ENCODE peak calls at places on chromosome 7, in five cellular contexts. One of them, this sample, is unnamed.

GRCh38 chr7:20257212-20257611 is 40.0 kb upstream of the MACC1 start:
- DNase-seq in activated T-cell treated with anti-CD3 and anti-CD28 coated beads for 1 hour: no peak
- DNase-seq in prostate gland: no peak
- DNase-seq in SK-MEL-5: no peak
- DNase-seq in NCI-H524 treated with DMSO at 0.1 percent for 48 hours: no peak
- DNase-seq in this sample: no peak

GRCh38 chr7:43248961-43249807 is 136.7 kb downstream of the HECW1 start:
- DNase-seq in activated T-cell treated with anti-CD3 and anti-CD28 coated beads for 1 hour: no peak
- DNase-seq in prostate gland: no peak
- DNase-seq in SK-MEL-5: no peak
- DNase-seq in NCI-H524 treated with DMSO at 0.1 percent for 48 hours: no peak
- DNase-seq in this sample: no peak

GRCh38 chr7:30804078-30804661 is 33.0 kb downstream of the MINDY4 start:
- DNase-seq in activated T-cell treated with anti-CD3 and anti-CD28 coated beads for 1 hour: no peak
- DNase-seq in prostate gland: no peak
- DNase-seq in SK-MEL-5: no peak
- DNase-seq in NCI-H524 treated with DMSO at 0.1 percent for 48 hours: no peak
- DNase-seq in this sample: peak; percentile 52

GRCh38 chr7:30936650-30937245 is 25.1 kb downstream of the AQP1 start:
- DNase-seq in activated T-cell treated with anti-CD3 and anti-CD28 coated beads for 1 hour: no peak
- DNase-seq in prostate gland: no peak
- DNase-seq in SK-MEL-5: peak; percentile 36
- DNase-seq in NCI-H524 treated with DMSO at 0.1 percent for 48 hours: no peak
- DNase-seq in this sample: no peak

GRCh38 chr7:76509931-76510877 is at the start of gene UPK3B:
- DNase-seq in activated T-cell treated with anti-CD3 and anti-CD28 coated beads for 1 hour: no peak
- DNase-seq in prostate gland: no peak
- DNase-seq in SK-MEL-5: no peak
- DNase-seq in NCI-H524 treated with DMSO at 0.1 percent for 48 hours: no peak
- DNase-seq in this sample: no peak

GRCh38 chr7:82210422-82211184 is 233.0 kb downstream of the CACNA2D1 start:
- DNase-seq in activated T-cell treated with anti-CD3 and anti-CD28 coated beads for 1 hour: no peak
- DNase-seq in prostate gland: no peak
- DNase-seq in SK-MEL-5: peak; percentile 29
- DNase-seq in NCI-H524 treated with DMSO at 0.1 percent for 48 hours: no peak
- DNase-seq in this sample: no peak

GRCh38 chr7:135620980-135621850 is 41.1 kb upstream of the STMP1 start:
- DNase-seq in activated T-cell treated with anti-CD3 and anti-CD28 coated beads for 1 hour: no peak
- DNase-seq in prostate gland: peak; percentile 21
- DNase-seq in SK-MEL-5: peak; percentile 94
- DNase-seq in NCI-H524 treated with DMSO at 0.1 percent for 48 hours: no peak
- DNase-seq in this sample: peak; percentile 94

GRCh38 chr7:18771834-18772566 is 276.5 kb downstream of the HDAC9 start:
- DNase-seq in activated T-cell treated with anti-CD3 and anti-CD28 coated beads for 1 hour: no peak
- DNase-seq in prostate gland: no peak
- DNase-seq in SK-MEL-5: no peak
- DNase-seq in NCI-H524 treated with DMSO at 0.1 percent for 48 hours: no peak
- DNase-seq in this sample: no peak

GRCh38 chr7:105010538-105011523 is 3.2 kb upstream of the KMT2E start:
- DNase-seq in activated T-cell treated with anti-CD3 and anti-CD28 coated beads for 1 hour: no peak
- DNase-seq in prostate gland: no peak
- DNase-seq in SK-MEL-5: peak; percentile 29
- DNase-seq in NCI-H524 treated with DMSO at 0.1 percent for 48 hours: no peak
- DNase-seq in this sample: no peak

GRCh38 chr7:88338521-88338920 is 31.8 kb upstream of the STEAP4 start:
- DNase-seq in activated T-cell treated with anti-CD3 and anti-CD28 coated beads for 1 hour: no peak
- DNase-seq in prostate gland: no peak
- DNase-seq in SK-MEL-5: no peak
- DNase-seq in NCI-H524 treated with DMSO at 0.1 percent for 48 hours: no peak
- DNase-seq in this sample: no peak

GRCh38 chr7:2796358-2797352 is 47.5 kb downstream of the GNA12 start:
- DNase-seq in activated T-cell treated with anti-CD3 and anti-CD28 coated beads for 1 hour: no peak
- DNase-seq in prostate gland: no peak
- DNase-seq in SK-MEL-5: no peak
- DNase-seq in NCI-H524 treated with DMSO at 0.1 percent for 48 hours: no peak
- DNase-seq in this sample: no peak

GRCh38 chr7:89335490-89335889 is 540.0 kb upstream of the TEX47 start:
- DNase-seq in activated T-cell treated with anti-CD3 and anti-CD28 coated beads for 1 hour: no peak
- DNase-seq in prostate gland: no peak
- DNase-seq in SK-MEL-5: no peak
- DNase-seq in NCI-H524 treated with DMSO at 0.1 percent for 48 hours: no peak
- DNase-seq in this sample: no peak

GRCh38 chr7:134619627-134620331 is 26.9 kb upstream of the BPGM start:
- DNase-seq in activated T-cell treated with anti-CD3 and anti-CD28 coated beads for 1 hour: no peak
- DNase-seq in prostate gland: no peak
- DNase-seq in SK-MEL-5: no peak
- DNase-seq in NCI-H524 treated with DMSO at 0.1 percent for 48 hours: no peak
- DNase-seq in this sample: peak; percentile 63

GRCh38 chr7:128035712-128036111 is 4.5 kb upstream of the LRRC4 start:
- DNase-seq in activated T-cell treated with anti-CD3 and anti-CD28 coated beads for 1 hour: no peak
- DNase-seq in prostate gland: no peak
- DNase-seq in SK-MEL-5: peak; percentile 60
- DNase-seq in NCI-H524 treated with DMSO at 0.1 percent for 48 hours: no peak
- DNase-seq in this sample: peak; percentile 44

GRCh38 chr7:105532709-105533460 is 884 bp downstream of the RINT1 start:
- DNase-seq in activated T-cell treated with anti-CD3 and anti-CD28 coated beads for 1 hour: no peak
- DNase-seq in prostate gland: no peak
- DNase-seq in SK-MEL-5: no peak
- DNase-seq in NCI-H524 treated with DMSO at 0.1 percent for 48 hours: no peak
- DNase-seq in this sample: no peak

GRCh38 chr7:127890726-127891125 is 140.5 kb downstream of the LRRC4 start:
- DNase-seq in activated T-cell treated with anti-CD3 and anti-CD28 coated beads for 1 hour: no peak
- DNase-seq in prostate gland: no peak
- DNase-seq in SK-MEL-5: no peak
- DNase-seq in NCI-H524 treated with DMSO at 0.1 percent for 48 hours: no peak
- DNase-seq in this sample: no peak

GRCh38 chr7:40200791-40201190 is 66.0 kb downstream of the SUGCT start:
- DNase-seq in activated T-cell treated with anti-CD3 and anti-CD28 coated beads for 1 hour: no peak
- DNase-seq in prostate gland: no peak
- DNase-seq in SK-MEL-5: no peak
- DNase-seq in NCI-H524 treated with DMSO at 0.1 percent for 48 hours: no peak
- DNase-seq in this sample: no peak

GRCh38 chr7:1211611-1212010 is 21.1 kb upstream of the UNCX start:
- DNase-seq in activated T-cell treated with anti-CD3 and anti-CD28 coated beads for 1 hour: no peak
- DNase-seq in prostate gland: no peak
- DNase-seq in SK-MEL-5: no peak
- DNase-seq in NCI-H524 treated with DMSO at 0.1 percent for 48 hours: no peak
- DNase-seq in this sample: no peak

GRCh38 chr7:130963349-130963748 is 229.3 kb upstream of the KLF14 start:
- DNase-seq in activated T-cell treated with anti-CD3 and anti-CD28 coated beads for 1 hour: no peak
- DNase-seq in prostate gland: no peak
- DNase-seq in SK-MEL-5: no peak
- DNase-seq in NCI-H524 treated with DMSO at 0.1 percent for 48 hours: no peak
- DNase-seq in this sample: no peak

GRCh38 chr7:30745251-30745650 is 6.7 kb upstream of the INMT start:
- DNase-seq in activated T-cell treated with anti-CD3 and anti-CD28 coated beads for 1 hour: no peak
- DNase-seq in prostate gland: no peak
- DNase-seq in SK-MEL-5: no peak
- DNase-seq in NCI-H524 treated with DMSO at 0.1 percent for 48 hours: no peak
- DNase-seq in this sample: no peak

GRCh38 chr7:4776160-4776623 is 769 bp downstream of the AP5Z1 start:
- DNase-seq in activated T-cell treated with anti-CD3 and anti-CD28 coated beads for 1 hour: no peak
- DNase-seq in prostate gland: no peak
- DNase-seq in SK-MEL-5: no peak
- DNase-seq in NCI-H524 treated with DMSO at 0.1 percent for 48 hours: no peak
- DNase-seq in this sample: no peak

GRCh38 chr7:139777304-139777890 is 401 bp downstream of the HIPK2 start:
- DNase-seq in activated T-cell treated with anti-CD3 and anti-CD28 coated beads for 1 hour: peak; percentile 44
- DNase-seq in prostate gland: peak; percentile 24
- DNase-seq in SK-MEL-5: peak; percentile 28
- DNase-seq in NCI-H524 treated with DMSO at 0.1 percent for 48 hours: no peak
- DNase-seq in this sample: no peak

GRCh38 chr7:133275441-133276105 is 22.7 kb downstream of the EXOC4 start:
- DNase-seq in activated T-cell treated with anti-CD3 and anti-CD28 coated beads for 1 hour: no peak
- DNase-seq in prostate gland: no peak
- DNase-seq in SK-MEL-5: peak; percentile 3
- DNase-seq in NCI-H524 treated with DMSO at 0.1 percent for 48 hours: no peak
- DNase-seq in this sample: peak; percentile 33

GRCh38 chr7:21358640-21359039 is 69.2 kb upstream of the SP4 start:
- DNase-seq in activated T-cell treated with anti-CD3 and anti-CD28 coated beads for 1 hour: no peak
- DNase-seq in prostate gland: no peak
- DNase-seq in SK-MEL-5: no peak
- DNase-seq in NCI-H524 treated with DMSO at 0.1 percent for 48 hours: no peak
- DNase-seq in this sample: no peak

GRCh38 chr7:47038621-47039020 is 543.3 kb downstream of the TNS3 start:
- DNase-seq in activated T-cell treated with anti-CD3 and anti-CD28 coated beads for 1 hour: no peak
- DNase-seq in prostate gland: no peak
- DNase-seq in SK-MEL-5: no peak
- DNase-seq in NCI-H524 treated with DMSO at 0.1 percent for 48 hours: no peak
- DNase-seq in this sample: no peak

GRCh38 chr7:98203964-98204605 is 7.2 kb upstream of the BHLHA15 start:
- DNase-seq in activated T-cell treated with anti-CD3 and anti-CD28 coated beads for 1 hour: no peak
- DNase-seq in prostate gland: no peak
- DNase-seq in SK-MEL-5: no peak
- DNase-seq in NCI-H524 treated with DMSO at 0.1 percent for 48 hours: no peak
- DNase-seq in this sample: no peak

GRCh38 chr7:148883233-148884048 is 650 bp downstream of the EZH2 start:
- DNase-seq in activated T-cell treated with anti-CD3 and anti-CD28 coated beads for 1 hour: peak; percentile 36
- DNase-seq in prostate gland: peak; percentile 21
- DNase-seq in SK-MEL-5: peak; percentile 23
- DNase-seq in NCI-H524 treated with DMSO at 0.1 percent for 48 hours: no peak
- DNase-seq in this sample: no peak

GRCh38 chr7:5599543-5600200 is 176.0 kb upstream of the TNRC18 start:
- DNase-seq in activated T-cell treated with anti-CD3 and anti-CD28 coated beads for 1 hour: no peak
- DNase-seq in prostate gland: no peak
- DNase-seq in SK-MEL-5: no peak
- DNase-seq in NCI-H524 treated with DMSO at 0.1 percent for 48 hours: no peak
- DNase-seq in this sample: no peak

GRCh38 chr7:114645451-114645850 is 230.8 kb downstream of the FOXP2 start:
- DNase-seq in activated T-cell treated with anti-CD3 and anti-CD28 coated beads for 1 hour: no peak
- DNase-seq in prostate gland: no peak
- DNase-seq in SK-MEL-5: no peak
- DNase-seq in NCI-H524 treated with DMSO at 0.1 percent for 48 hours: no peak
- DNase-seq in this sample: no peak

GRCh38 chr7:103991406-103991805 is 1.9 kb upstream of the RELN start:
- DNase-seq in activated T-cell treated with anti-CD3 and anti-CD28 coated beads for 1 hour: no peak
- DNase-seq in prostate gland: no peak
- DNase-seq in SK-MEL-5: no peak
- DNase-seq in NCI-H524 treated with DMSO at 0.1 percent for 48 hours: no peak
- DNase-seq in this sample: no peak

GRCh38 chr7:41891967-41892755 is 189.3 kb upstream of the INHBA start:
- DNase-seq in activated T-cell treated with anti-CD3 and anti-CD28 coated beads for 1 hour: no peak
- DNase-seq in prostate gland: no peak
- DNase-seq in SK-MEL-5: no peak
- DNase-seq in NCI-H524 treated with DMSO at 0.1 percent for 48 hours: no peak
- DNase-seq in this sample: no peak

GRCh38 chr7:33191326-33191725 is 62.0 kb downstream of the BBS9 start:
- DNase-seq in activated T-cell treated with anti-CD3 and anti-CD28 coated beads for 1 hour: no peak
- DNase-seq in prostate gland: no peak
- DNase-seq in SK-MEL-5: no peak
- DNase-seq in NCI-H524 treated with DMSO at 0.1 percent for 48 hours: no peak
- DNase-seq in this sample: no peak

GRCh38 chr7:11831727-11832495 is at the start of gene THSD7A:
- DNase-seq in activated T-cell treated with anti-CD3 and anti-CD28 coated beads for 1 hour: no peak
- DNase-seq in prostate gland: no peak
- DNase-seq in SK-MEL-5: peak; percentile 35
- DNase-seq in NCI-H524 treated with DMSO at 0.1 percent for 48 hours: peak; percentile 23
- DNase-seq in this sample: peak; percentile 7

GRCh38 chr7:143295870-143296269 is 7.7 kb downstream of the CASP2 start:
- DNase-seq in activated T-cell treated with anti-CD3 and anti-CD28 coated beads for 1 hour: no peak
- DNase-seq in prostate gland: no peak
- DNase-seq in SK-MEL-5: no peak
- DNase-seq in NCI-H524 treated with DMSO at 0.1 percent for 48 hours: no peak
- DNase-seq in this sample: no peak

GRCh38 chr7:47536705-47537611 is 45.0 kb downstream of the TNS3 start:
- DNase-seq in activated T-cell treated with anti-CD3 and anti-CD28 coated beads for 1 hour: no peak
- DNase-seq in prostate gland: peak; percentile 48
- DNase-seq in SK-MEL-5: no peak
- DNase-seq in NCI-H524 treated with DMSO at 0.1 percent for 48 hours: no peak
- DNase-seq in this sample: no peak

GRCh38 chr7:1668932-1669485 is 1.1 kb upstream of the ELFN1 start:
- DNase-seq in activated T-cell treated with anti-CD3 and anti-CD28 coated beads for 1 hour: no peak
- DNase-seq in prostate gland: no peak
- DNase-seq in SK-MEL-5: no peak
- DNase-seq in NCI-H524 treated with DMSO at 0.1 percent for 48 hours: no peak
- DNase-seq in this sample: no peak

GRCh38 chr7:77575187-77575586 is 38.1 kb downstream of the PTPN12 start:
- DNase-seq in activated T-cell treated with anti-CD3 and anti-CD28 coated beads for 1 hour: no peak
- DNase-seq in prostate gland: no peak
- DNase-seq in SK-MEL-5: no peak
- DNase-seq in NCI-H524 treated with DMSO at 0.1 percent for 48 hours: no peak
- DNase-seq in this sample: no peak

GRCh38 chr7:132580277-132580676 is 4.0 kb upstream of the PLXNA4 start:
- DNase-seq in activated T-cell treated with anti-CD3 and anti-CD28 coated beads for 1 hour: no peak
- DNase-seq in prostate gland: no peak
- DNase-seq in SK-MEL-5: peak; percentile 38
- DNase-seq in NCI-H524 treated with DMSO at 0.1 percent for 48 hours: no peak
- DNase-seq in this sample: no peak

GRCh38 chr7:127578036-127578684 is 7.2 kb downstream of the GCC1 start:
- DNase-seq in activated T-cell treated with anti-CD3 and anti-CD28 coated beads for 1 hour: no peak
- DNase-seq in prostate gland: no peak
- DNase-seq in SK-MEL-5: peak; percentile 21
- DNase-seq in NCI-H524 treated with DMSO at 0.1 percent for 48 hours: no peak
- DNase-seq in this sample: no peak

This sample was measured in COLO829.